ENCODE peak calls at places on chromosomes 12 and 14, in four cellular contexts. J, D, O and W are unnamed samples.

GRCh38 chr14:30805284-30805683 is 69.1 kb upstream of the COCH start:
- DNase-seq in J (no peak), D (no peak), O (no peak), W (no peak)

GRCh38 chr14:20857630-20858261 is 33.4 kb upstream of the RNASE3 start:
- DNase-seq in J (peak), D (no peak), O (peak), W (peak)

GRCh38 chr12:121064116-121064515 is 25.1 kb upstream of the OASL start:
- DNase-seq in J (no peak), D (no peak), O (no peak), W (no peak)

GRCh38 chr14:28609228-28609828 is 157.3 kb upstream of the FOXG1 start:
- DNase-seq in J (peak), D (no peak), O (peak), W (peak)

GRCh38 chr12:120495189-120495722 is 657 bp upstream of the DYNLL1 start:
- DNase-seq in J (no peak), D (no peak), O (no peak), W (peak)

GRCh38 chr12:46109343-46110219 is 119.2 kb upstream of the SCAF11 start:
- DNase-seq in J (no peak), D (no peak), O (no peak), W (no peak)

GRCh38 chr12:93847517-93848452 is 170.6 kb downstream of the CRADD start:
- DNase-seq in J (no peak), D (peak), O (no peak), W (no peak)

GRCh38 chr12:39626033-39626814 is 6.6 kb upstream of the ABCD2 start:
- DNase-seq in J (peak), D (no peak), O (peak), W (no peak)

GRCh38 chr14:100778951-100779690 is 46.8 kb upstream of the MEG3 start:
- DNase-seq in J (no peak), D (no peak), O (no peak), W (no peak)

GRCh38 chr14:61112506-61112905 is 131.5 kb downstream of the SLC38A6 start:
- DNase-seq in J (no peak), D (no peak), O (no peak), W (no peak)

GRCh38 chr12:127282786-127283565 is 984.0 kb upstream of the TMEM132C start:
- DNase-seq in J (no peak), D (no peak), O (no peak), W (no peak)

GRCh38 chr14:23561873-23562821 is 5.4 kb downstream of the AP1G2 start:
- DNase-seq in J (no peak), D (no peak), O (no peak), W (no peak)

GRCh38 chr12:104166465-104166864 is 28.5 kb upstream of the NFYB start:
- DNase-seq in J (no peak), D (no peak), O (no peak), W (no peak)

GRCh38 chr14:99663716-99664635 is 19.0 kb downstream of the HHIPL1 start:
- DNase-seq in J (no peak), D (no peak), O (peak), W (no peak)

GRCh38 chr12:30961030-30961429 is 34.5 kb downstream of the TSPAN11 start:
- DNase-seq in J (no peak), D (no peak), O (no peak), W (no peak)

GRCh38 chr12:84658877-84659276 is 253.7 kb downstream of the SLC6A15 start:
- DNase-seq in J (no peak), D (no peak), O (no peak), W (no peak)

DNA sequence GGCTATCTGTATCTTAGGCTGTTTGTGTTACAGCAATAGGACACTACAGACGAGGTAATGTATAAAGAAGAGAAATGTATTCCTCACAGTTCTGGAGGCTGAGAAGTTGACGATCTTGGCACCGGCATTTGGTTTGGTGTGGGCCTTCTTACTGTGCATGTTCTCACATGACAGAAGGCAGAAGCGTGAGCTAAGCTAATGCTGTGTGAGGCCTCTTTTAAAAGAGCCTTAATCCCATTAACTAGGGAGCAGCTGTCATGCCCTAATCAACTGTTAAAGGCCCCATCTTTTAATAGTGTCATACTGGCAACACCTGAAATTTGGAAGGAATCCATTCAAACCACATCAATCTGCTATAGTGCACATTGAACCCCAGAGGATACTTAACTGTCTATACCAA is 992.9 kb downstream of the GALC start:
- DNase-seq in J (no peak), D (no peak), O (no peak), W (no peak)
- TF ChIP-seq USF1 in J (no peak), D (no peak), O (no peak), W (no peak)

DNA sequence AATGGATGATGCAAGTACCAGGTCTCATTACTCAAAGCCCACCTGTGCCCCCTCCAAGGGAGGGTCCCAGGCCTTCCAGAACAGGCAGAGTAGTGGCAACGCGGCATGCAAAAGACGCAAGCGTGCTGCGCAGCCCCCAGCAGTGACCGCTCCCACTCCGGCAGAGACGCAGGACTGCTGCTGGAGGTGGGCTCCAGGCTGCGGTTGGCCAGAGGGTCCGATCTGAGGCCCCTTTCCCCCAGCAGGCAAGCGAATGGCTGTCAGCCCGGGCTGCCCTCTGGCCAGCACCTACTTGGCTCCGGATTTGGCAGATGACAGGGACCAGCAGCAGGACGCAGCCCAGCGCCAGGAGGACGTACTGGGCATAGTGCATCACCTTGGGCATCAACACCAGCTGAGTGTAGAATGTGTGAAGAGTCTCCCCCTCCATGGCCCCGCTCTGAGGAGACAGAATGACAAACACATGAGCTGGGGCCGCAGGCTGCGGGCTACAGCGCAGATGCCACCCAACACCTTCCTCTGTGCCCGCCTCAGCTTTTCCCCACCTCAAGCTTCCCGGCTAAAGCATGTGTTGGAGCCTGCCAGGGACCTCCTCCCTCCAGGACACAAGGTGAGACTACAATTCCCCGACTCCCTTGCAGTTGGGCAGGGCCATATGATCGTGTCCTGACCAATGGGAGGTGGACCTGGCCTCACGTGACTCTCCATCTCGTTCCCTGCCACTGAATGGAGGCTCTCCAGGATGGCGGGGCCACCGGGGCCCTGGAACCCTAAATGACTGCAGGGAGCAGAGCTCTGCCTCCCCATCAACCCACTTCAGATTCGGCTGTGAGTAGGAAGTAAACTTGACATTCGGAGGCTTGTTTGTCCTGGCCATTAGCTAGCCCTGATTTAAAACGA is 77.3 kb downstream of the SCARB1 start:
- DNase-seq in J (peak), D (no peak), O (peak), W (peak)
- TF ChIP-seq USF1 in J (peak), D (peak), O (peak), W (peak)

GRCh38 chr14:38721822-38722431 is 381.1 kb downstream of the SEC23A start:
- DNase-seq in J (peak), D (peak), O (peak), W (peak)
- TF ChIP-seq USF1 in J (no peak), D (no peak), O (no peak), W (no peak)

DNA sequence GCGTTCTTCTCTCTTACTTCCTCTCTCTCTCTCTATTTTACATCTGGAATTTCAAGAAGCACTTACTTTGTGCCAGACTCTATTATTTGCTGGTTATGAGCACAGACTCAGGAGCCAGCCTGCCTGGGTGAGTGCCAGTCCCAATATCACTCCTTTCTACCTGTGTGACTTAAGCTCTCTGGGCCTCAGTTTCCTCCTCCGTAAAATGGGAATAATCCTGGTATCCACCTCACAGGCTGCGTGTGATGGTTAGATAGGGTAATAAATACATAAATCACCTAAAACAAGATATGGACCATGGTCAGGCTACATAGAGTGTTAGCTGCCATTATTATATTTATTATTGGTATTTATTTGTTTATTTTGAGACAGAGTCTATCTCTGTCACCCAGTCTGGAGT is 24.3 kb downstream of the RASAL1 start:
- DNase-seq in J (no peak), D (no peak), O (no peak), W (no peak)
- TF ChIP-seq USF1 in J (no peak), D (no peak), O (no peak), W (no peak)

GRCh38 chr12:48602192-48602989 is 32.5 kb upstream of the LALBA start:
- DNase-seq in J (no peak), D (no peak), O (no peak), W (no peak)
- TF ChIP-seq USF1 in J (no peak), D (no peak), O (no peak), W (no peak)

DNA sequence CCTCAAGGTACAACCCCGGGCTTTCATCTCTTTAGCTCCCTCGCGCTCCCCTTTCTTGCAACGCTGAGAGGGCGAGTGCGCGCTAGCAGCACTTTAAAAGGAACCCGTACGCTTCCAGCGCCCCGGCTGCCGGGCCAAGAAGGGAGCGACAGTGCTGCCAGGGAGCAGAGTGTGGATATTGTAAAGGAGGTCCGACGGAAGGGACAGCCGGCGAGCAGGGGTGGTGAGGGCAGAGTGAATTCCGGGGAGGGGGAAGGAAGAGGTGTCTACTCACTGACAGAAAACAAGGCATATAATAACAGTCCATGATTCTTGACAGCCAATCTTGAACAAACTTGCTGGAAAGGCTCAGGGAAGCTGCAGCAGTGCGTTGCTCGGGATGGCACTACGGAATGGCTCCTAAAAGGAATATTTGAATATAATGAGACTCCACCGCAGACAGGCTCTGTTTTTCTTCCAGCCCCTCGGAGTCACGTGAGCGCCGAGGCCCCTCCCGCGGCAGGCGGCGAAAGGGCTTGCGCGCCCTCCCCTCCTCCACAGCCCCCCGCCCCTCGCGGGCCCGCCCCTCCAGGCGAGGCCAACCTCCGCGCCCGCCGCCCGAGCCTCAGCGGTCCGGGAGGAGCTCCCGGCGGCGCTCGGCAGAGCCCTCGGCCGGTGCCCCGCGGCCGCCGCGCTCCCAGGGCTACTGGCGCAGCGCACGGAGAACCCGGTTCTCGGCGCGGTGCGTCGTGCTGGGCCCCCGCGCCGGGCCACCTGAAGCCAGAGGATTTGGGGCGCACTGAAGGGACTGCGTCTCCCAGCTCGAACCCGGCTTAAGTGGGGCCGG is 3.4 kb downstream of the BMP4 start:
- DNase-seq in J (peak), D (no peak), O (peak), W (peak)
- TF ChIP-seq USF1 in J (no peak), D (peak), O (peak), W (peak)

GRCh38 chr14:90759370-90760054 is 56.7 kb downstream of the TTC7B start:
- DNase-seq in J (no peak), D (no peak), O (no peak), W (no peak)

GRCh38 chr14:90758959-90759358 is 57.3 kb downstream of the TTC7B start:
- DNase-seq in J (no peak), D (no peak), O (no peak), W (no peak)

GRCh38 chr14:90760591-90761316 is 55.5 kb downstream of the TTC7B start:
- DNase-seq in J (no peak), D (no peak), O (no peak), W (peak)

GRCh38 chr14:90758028-90758889 is 58.0 kb downstream of the TTC7B start:
- DNase-seq in J (peak), D (peak), O (peak), W (peak)

GRCh38 chr14:90760055-90760444 is 56.2 kb downstream of the TTC7B start:
- DNase-seq in J (no peak), D (no peak), O (no peak), W (no peak)
- TF ChIP-seq USF1 in J (no peak), D (no peak), O (no peak), W (no peak)

GRCh38 chr14:65279958-65280357 is 132.6 kb upstream of the FUT8 start:
- DNase-seq in J (no peak), D (no peak), O (no peak), W (no peak)

GRCh38 chr14:65279510-65279909 is 133.0 kb upstream of the FUT8 start:
- DNase-seq in J (no peak), D (no peak), O (no peak), W (no peak)

GRCh38 chr14:65278589-65278988 is 133.9 kb upstream of the FUT8 start:
- DNase-seq in J (no peak), D (no peak), O (no peak), W (no peak)

GRCh38 chr14:65277580-65278270 is 134.8 kb upstream of the FUT8 start:
- DNase-seq in J (no peak), D (no peak), O (no peak), W (no peak)

DNA sequence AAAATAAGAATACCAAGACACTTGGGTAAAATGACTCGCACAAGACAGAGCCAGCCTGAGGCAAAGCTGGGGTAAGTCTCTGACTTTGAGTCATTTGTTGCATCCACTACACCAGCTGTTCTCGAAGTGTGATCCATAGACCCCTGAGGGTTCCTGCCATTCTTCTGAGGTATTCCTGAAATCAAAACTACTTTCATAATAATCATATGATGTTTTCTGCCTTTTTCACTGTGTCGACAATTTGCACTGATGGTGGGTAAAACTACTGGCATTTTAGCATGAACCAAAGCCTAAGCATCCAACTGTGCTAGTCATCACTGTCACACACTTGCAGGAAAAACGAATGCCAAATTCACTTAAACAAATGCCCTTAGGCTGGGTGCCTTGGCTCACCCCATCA is 135.5 kb upstream of the FUT8 start:
- DNase-seq in J (no peak), D (no peak), O (no peak), W (no peak)
- TF ChIP-seq USF1 in J (no peak), D (no peak), O (no peak), W (no peak)

DNA sequence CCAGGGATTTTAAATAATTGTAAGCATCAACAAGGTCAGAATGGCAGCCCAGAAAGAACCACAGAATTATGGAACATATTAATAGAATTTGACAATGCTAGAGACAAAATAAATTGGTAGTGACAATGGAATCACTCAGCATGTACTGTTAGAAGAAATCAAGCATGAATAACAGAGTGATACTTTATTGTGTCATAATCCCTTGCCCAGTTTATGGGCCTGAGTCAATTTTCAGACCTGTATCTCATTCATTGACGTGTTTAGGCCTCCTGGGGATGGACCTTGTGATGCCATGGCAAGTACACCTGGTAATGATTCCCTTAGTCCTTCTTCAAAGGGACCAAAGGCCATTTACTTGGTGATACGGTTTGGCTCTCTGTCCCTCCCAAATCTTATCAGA is 12.8 kb upstream of the CCDC91 start:
- DNase-seq in J (no peak), D (no peak), O (no peak), W (no peak)
- TF ChIP-seq USF1 in J (no peak), D (no peak), O (no peak), W (no peak)

GRCh38 chr12:2489266-2489665 is 305.5 kb upstream of the FKBP4 start:
- DNase-seq in J (no peak), D (no peak), O (no peak), W (no peak)
- TF ChIP-seq USF1 in J (no peak), D (no peak), O (no peak), W (no peak)